ENCODE peak calls at places on chromosomes 5 and 9, in eight cellular contexts. C is stomach, K is adrenal gland, A is esophagus squamous epithelium, L is transverse colon, X is Peyer's patch, R is spleen, U is K562. S is an unnamed sample. For H3K4me1 and H3K9me3, the result is how much of the 10 kb centered on the place peaks cover.

GRCh38 chr5:5374034-5374715 is 48.3 kb upstream of the ICE1 start:
- DNase-seq in X (no peak), C (no peak), K (no peak), U (peak), A (no peak), R (no peak), L (no peak), S (no peak)

GRCh38 chr5:1755321-1755949 is 44.2 kb downstream of the MRPL36 start:
- DNase-seq in X (no peak), A (no peak), K (peak), U (no peak), L (peak), C (peak), R (no peak), S (no peak)

GRCh38 chr5:143698534-143698933 is 113.4 kb upstream of the HMHB1 start:
- DNase-seq in X (no peak), U (no peak), A (no peak), K (no peak), L (no peak), R (no peak), C (no peak), S (no peak)

GRCh38 chr5:110478899-110479298 is 247.6 kb downstream of the TMEM232 start:
- DNase-seq in R (no peak), X (no peak), C (no peak), K (no peak), A (no peak), L (no peak), U (no peak), S (no peak)

GRCh38 chr5:129899454-129899853 is 4.8 kb upstream of the CHSY3 start:
- DNase-seq in A (no peak), R (no peak), U (no peak), K (no peak), X (no peak), C (no peak), L (no peak), S (no peak)

GRCh38 chr9:79015951-79016350 is 555.8 kb upstream of the TLE4 start:
- DNase-seq in K (no peak), U (no peak), C (no peak), X (no peak), L (no peak), A (no peak), R (no peak), S (peak)

GRCh38 chr9:77495834-77496671 is 152.1 kb downstream of the GNA14 start:
- DNase-seq in R (no peak), U (no peak), K (peak), A (no peak), C (no peak), L (no peak), X (no peak), S (no peak)

GRCh38 chr5:79236970-79237734 is 1.2 kb downstream of the JMY start:
- DNase-seq in C (peak), X (peak), A (no peak), K (peak), R (peak), L (peak), U (peak), S (peak)

GRCh38 chr9:16150501-16150900 is 597.7 kb downstream of the CCDC171 start:
- DNase-seq in K (peak), C (no peak), L (peak), X (no peak), A (no peak), U (no peak), R (no peak), S (peak)

DNA sequence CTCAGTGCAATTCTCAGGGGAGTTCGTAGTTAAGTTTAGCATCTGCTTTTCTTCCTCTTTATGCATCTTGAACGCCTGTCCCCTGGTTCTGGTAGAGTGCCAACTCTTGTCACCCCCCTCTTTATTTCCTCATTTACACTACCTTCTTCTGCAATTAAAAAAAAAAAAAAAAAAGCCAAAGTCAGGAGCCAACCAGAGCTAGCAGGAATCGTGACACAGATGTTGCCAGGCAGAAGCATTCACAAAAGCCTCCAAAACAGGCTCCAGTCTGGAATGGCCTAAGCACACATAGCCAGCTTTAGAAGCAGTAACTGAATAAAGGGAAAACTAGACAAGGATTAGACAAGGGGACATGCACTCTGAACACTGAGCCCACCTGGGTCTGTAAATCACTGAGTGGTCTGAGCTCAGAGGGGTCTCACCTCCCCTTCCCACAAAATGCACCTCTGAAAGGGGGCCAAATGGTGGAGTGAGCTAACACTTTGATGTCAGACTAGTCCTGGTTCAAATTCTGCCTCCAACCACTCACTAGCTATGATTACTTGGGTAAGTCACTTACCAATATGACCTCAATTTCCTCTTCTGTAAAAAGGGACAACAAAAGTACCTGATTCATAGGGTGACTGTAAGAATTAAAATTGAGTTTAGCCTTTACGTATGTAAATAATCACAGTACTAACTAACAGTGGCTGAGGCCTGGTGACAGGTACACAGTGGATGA is 2.0 kb downstream of the CD74 start:
- DNase-seq in U (peak), R (peak), C (peak), L (peak), A (no peak), K (peak), X (no peak), S (peak)
- TF ChIP-seq POLR2A in U (no peak), R (peak), C (no peak), L (no peak), A (peak), K (peak), X (peak), S (peak)

GRCh38 chr9:110257097-110257955 is 1.0 kb upstream of the TXN start:
- DNase-seq in R (peak), C (peak), X (peak), U (peak), L (peak), A (no peak), K (peak), S (peak)

GRCh38 chr9:110256392-110257096 is at the start of gene TXN:
- DNase-seq in C (peak), A (peak), U (peak), K (peak), R (peak), L (peak), X (peak), S (peak)

GRCh38 chr9:110259566-110259965 is 3.3 kb upstream of the TXN start:
- DNase-seq in A (no peak), U (no peak), L (no peak), C (no peak), R (no peak), X (no peak), K (no peak), S (no peak)

GRCh38 chr9:110258671-110259070 is 2.4 kb upstream of the TXN start:
- DNase-seq in R (no peak), A (no peak), X (no peak), K (no peak), L (no peak), U (no peak), C (no peak), S (no peak)

GRCh38 chr9:110257971-110258370 is 1.7 kb upstream of the TXN start:
- DNase-seq in U (peak), X (no peak), R (no peak), L (no peak), C (no peak), A (no peak), K (no peak), S (no peak)
- H3K4me1 ChIP-seq in U (under half), X (under half), R (under half), L (under half), C (under half), A (under half), K (under half), S (under half)

GRCh38 chr9:138009456-138010273 is 132.1 kb downstream of the CACNA1B start:
- DNase-seq in U (no peak), R (peak), X (peak), L (no peak), C (peak), K (no peak), A (no peak), S (peak)
- H3K9me3 ChIP-seq in U (under half), R (under half), X (under half), L (under half), C (under half), K (under half), A (under half), S (under half)

DNA sequence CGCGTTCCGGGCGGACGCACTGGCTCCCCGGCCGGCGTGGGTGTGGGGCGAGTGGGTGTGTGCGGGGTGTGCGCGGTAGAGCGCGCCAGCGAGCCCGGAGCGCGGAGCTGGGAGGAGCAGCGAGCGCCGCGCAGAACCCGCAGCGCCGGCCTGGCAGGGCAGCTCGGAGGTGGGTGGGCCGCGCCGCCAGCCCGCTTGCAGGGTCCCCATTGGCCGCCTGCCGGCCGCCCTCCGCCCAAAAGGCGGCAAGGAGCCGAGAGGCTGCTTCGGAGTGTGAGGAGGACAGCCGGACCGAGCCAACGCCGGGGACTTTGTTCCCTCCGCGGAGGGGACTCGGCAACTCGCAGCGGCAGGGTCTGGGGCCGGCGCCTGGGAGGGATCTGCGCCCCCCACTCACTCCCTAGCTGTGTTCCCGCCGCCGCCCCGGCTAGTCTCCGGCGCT is at the start of gene DAPK1:
- DNase-seq in L (peak), X (peak), U (peak), A (no peak), C (peak), R (peak), K (peak), S (peak)
- TF ChIP-seq POLR2A in L (no peak), X (peak), U (peak), A (peak), C (no peak), R (peak), K (peak), S (peak)

GRCh38 chr9:134731497-134732391 is 90.1 kb downstream of the COL5A1 start:
- DNase-seq in R (no peak), X (no peak), C (no peak), L (no peak), A (no peak), U (no peak), K (no peak), S (no peak)
- H3K4me1 ChIP-seq in R (under half), X (under half), C (under half), L (under half), A (under half), U (under half), K (under half), S (under half)

GRCh38 chr9:129513282-129513681 is 107.6 kb downstream of the C9orf50 start:
- DNase-seq in L (no peak), A (no peak), C (no peak), X (no peak), U (no peak), R (no peak), K (no peak), S (no peak)
- H3K9me3 ChIP-seq in L (under half), A (under half), C (under half), X (under half), U (under half), R (half or more), K (under half), S (under half)

GRCh38 chr9:137095664-137096517 is 9.1 kb downstream of the MAN1B1 start:
- DNase-seq in A (no peak), X (peak), U (no peak), R (peak), K (no peak), L (peak), C (peak), S (no peak)
- TF ChIP-seq POLR2A in A (no peak), X (no peak), U (no peak), R (no peak), K (no peak), L (no peak), C (no peak), S (no peak)

GRCh38 chr9:70389642-70390266 is 24.7 kb downstream of the KLF9 start:
- DNase-seq in K (peak), A (no peak), R (no peak), U (no peak), C (no peak), X (no peak), L (no peak), S (no peak)
- H3K4me1 ChIP-seq in K (under half), A (under half), R (under half), U (under half), C (half or more), X (under half), L (half or more), S (half or more)

DNA sequence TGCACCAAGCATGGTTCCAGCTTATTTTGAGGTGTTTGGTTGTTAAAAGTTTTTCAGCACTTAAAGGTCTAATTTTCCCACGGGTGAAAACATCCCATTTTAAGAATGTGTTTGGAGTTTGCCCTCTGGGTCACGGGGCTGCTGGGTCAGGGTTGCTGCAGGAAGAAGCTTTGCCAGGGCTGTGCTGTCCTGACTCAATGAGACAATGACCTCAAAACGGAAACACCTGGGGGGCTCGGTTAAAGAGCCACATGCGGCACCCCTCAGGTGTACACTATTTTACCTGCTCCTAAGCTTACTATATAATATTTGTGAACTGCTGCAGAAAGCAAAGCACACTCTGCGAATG is 27.6 kb downstream of the UBE2QL1 start:
- DNase-seq in U (no peak), A (no peak), K (no peak), X (no peak), L (no peak), C (no peak), R (no peak), S (no peak)
- H3K9me3 ChIP-seq in U (under half), A (under half), K (under half), X (under half), L (under half), C (under half), R (under half), S (under half)

S was measured in body of pancreas.